ENCODE peak calls at places on chromosome 10, in nine cellular contexts. H, K, O, S, I, P, D, J and B are unnamed samples.

GRCh38 chr10:99779335-99779734 is 3.1 kb upstream of the ABCC2 start:
- DNase-seq in H (no peak), K (no peak), O (no peak), S (no peak), I (peak), P (no peak), D (no peak), J (no peak), B (no peak)

GRCh38 chr10:101897633-101898032 is 54.0 kb upstream of the KCNIP2 start:
- DNase-seq in H (no peak), K (no peak), O (no peak), S (peak), I (no peak), P (no peak), D (peak), J (no peak), B (no peak)

GRCh38 chr10:121485443-121486139 is 112.7 kb downstream of the FGFR2 start:
- DNase-seq in H (no peak), K (no peak), O (no peak), S (no peak), I (no peak), P (no peak), D (no peak), J (no peak), B (no peak)

GRCh38 chr10:6753644-6754043 is 173.6 kb upstream of the PRKCQ start:
- DNase-seq in H (no peak), K (no peak), O (no peak), S (no peak), I (no peak), P (no peak), D (no peak), J (no peak), B (no peak)

GRCh38 chr10:77888356-77888703 is 38.2 kb downstream of the DLG5 start:
- DNase-seq in H (no peak), K (no peak), O (no peak), S (no peak), I (no peak), P (no peak), D (no peak), J (no peak), B (no peak)

GRCh38 chr10:30434273-30435067 is 486 bp downstream of the MAP3K8 start:
- DNase-seq in H (peak), K (no peak), O (no peak), S (no peak), I (peak), P (peak), D (peak), J (peak), B (peak)

GRCh38 chr10:125742465-125742864 is 23.0 kb downstream of the EDRF1 start:
- DNase-seq in H (no peak), K (no peak), O (no peak), S (no peak), I (no peak), P (no peak), D (no peak), J (no peak), B (no peak)

GRCh38 chr10:88728107-88728763 is 22.2 kb downstream of the LIPK start:
- DNase-seq in H (no peak), K (peak), O (no peak), S (no peak), I (peak), P (no peak), D (no peak), J (peak), B (peak)

GRCh38 chr10:123043409-123043925 is 34.7 kb downstream of the ACADSB start:
- DNase-seq in H (no peak), K (peak), O (no peak), S (peak), I (peak), P (peak), D (no peak), J (peak), B (peak)

GRCh38 chr10:98416589-98416988 is 1.6 kb upstream of the PYROXD2 start:
- DNase-seq in H (no peak), K (no peak), O (no peak), S (no peak), I (no peak), P (no peak), D (no peak), J (no peak), B (no peak)

GRCh38 chr10:71217266-71218045 is 5.1 kb downstream of the UNC5B start:
- DNase-seq in H (no peak), K (no peak), O (no peak), S (peak), I (no peak), P (no peak), D (no peak), J (no peak), B (peak)

GRCh38 chr10:60944159-60944909 is at the start of gene RHOBTB1:
- DNase-seq in H (no peak), K (peak), O (no peak), S (peak), I (peak), P (no peak), D (peak), J (peak), B (peak)

GRCh38 chr10:113704637-113705343 is 25.1 kb downstream of the CASP7 start:
- DNase-seq in H (no peak), K (no peak), O (no peak), S (no peak), I (peak), P (no peak), D (no peak), J (peak), B (peak)

GRCh38 chr10:58435297-58435696 is 50.1 kb downstream of the TFAM start:
- DNase-seq in H (no peak), K (no peak), O (no peak), S (no peak), I (no peak), P (no peak), D (peak), J (no peak), B (peak)

GRCh38 chr10:34141032-34141431 is 674.1 kb downstream of the PARD3 start:
- DNase-seq in H (no peak), K (no peak), O (no peak), S (no peak), I (no peak), P (no peak), D (no peak), J (no peak), B (no peak)

GRCh38 chr10:122293156-122293978 is 22.3 kb downstream of the BTBD16 start:
- DNase-seq in H (no peak), K (no peak), O (no peak), S (no peak), I (peak), P (no peak), D (no peak), J (no peak), B (peak)

GRCh38 chr10:29807407-29807806 is 172.6 kb upstream of the SVIL start:
- DNase-seq in H (no peak), K (no peak), O (no peak), S (no peak), I (no peak), P (no peak), D (no peak), J (no peak), B (no peak)

GRCh38 chr10:73889014-73889413 is 14.7 kb upstream of the CAMK2G start:
- DNase-seq in H (no peak), K (no peak), O (no peak), S (peak), I (peak), P (no peak), D (peak), J (no peak), B (peak)

GRCh38 chr10:31090894-31091607 is 59.4 kb upstream of the ZNF438 start:
- DNase-seq in H (no peak), K (no peak), O (no peak), S (no peak), I (peak), P (no peak), D (no peak), J (no peak), B (no peak)

GRCh38 chr10:43781480-43782361 is 133.0 kb upstream of the ZNF32 start:
- DNase-seq in H (no peak), K (no peak), O (no peak), S (no peak), I (peak), P (no peak), D (no peak), J (no peak), B (peak)

GRCh38 chr10:58870070-58870469 is 306.4 kb upstream of the PHYHIPL start:
- DNase-seq in H (no peak), K (no peak), O (no peak), S (no peak), I (no peak), P (no peak), D (no peak), J (no peak), B (no peak)

GRCh38 chr10:78777466-78778256 is 291.1 kb upstream of the ZMIZ1 start:
- DNase-seq in H (no peak), K (no peak), O (no peak), S (no peak), I (no peak), P (no peak), D (peak), J (no peak), B (no peak)

GRCh38 chr10:3258291-3258848 is 85.8 kb upstream of the PITRM1 start:
- DNase-seq in H (no peak), K (no peak), O (no peak), S (no peak), I (no peak), P (no peak), D (no peak), J (no peak), B (no peak)

GRCh38 chr10:8065651-8066050 is 11.2 kb downstream of the GATA3 start:
- DNase-seq in H (no peak), K (no peak), O (no peak), S (no peak), I (no peak), P (no peak), D (no peak), J (no peak), B (no peak)

GRCh38 chr10:77637474-77637985 is at the start of gene KCNMA1:
- DNase-seq in H (no peak), K (no peak), O (no peak), S (no peak), I (peak), P (no peak), D (no peak), J (no peak), B (peak)